ENCODE peak calls at places on chromosomes 4 and X, in five cellular contexts. Q, H, D, Z and P are unnamed samples.

GRCh38 chr4:70842761-70843435 is 3.2 kb upstream of the GRSF1 start:
- DNase-seq in Q (no peak), H (no peak), D (no peak), Z (no peak), P (no peak)

GRCh38 chr4:166091914-166092510 is 219.0 kb downstream of the TLL1 start:
- DNase-seq in Q (peak; percentile 11), H (no peak), D (no peak), Z (peak; percentile 21), P (no peak)

GRCh38 chr4:4763815-4764202 is 95.7 kb upstream of the MSX1 start:
- DNase-seq in Q (no peak), H (no peak), D (no peak), Z (no peak), P (no peak)

GRCh38 chrX:148632444-148632843 is 132.0 kb downstream of the AFF2 start:
- DNase-seq in Q (no peak), H (no peak), D (no peak), Z (no peak), P (no peak)

GRCh38 chrX:11269996-11270395 is 23.2 kb upstream of the AMELX start:
- DNase-seq in Q (no peak), H (no peak), D (no peak), Z (no peak), P (no peak)

GRCh38 chrX:151239748-151240147 is 63.4 kb downstream of the GPR50 start:
- DNase-seq in Q (no peak), H (no peak), D (no peak), Z (peak; percentile 46), P (no peak)

GRCh38 chrX:148422531-148422930 is 77.9 kb upstream of the AFF2 start:
- DNase-seq in Q (no peak), H (no peak), D (no peak), Z (no peak), P (no peak)

GRCh38 chr4:95599777-95600436 is 51.1 kb upstream of the UNC5C start:
- DNase-seq in Q (no peak), H (no peak), D (no peak), Z (no peak), P (no peak)

GRCh38 chr4:88858752-88859151 is 161.1 kb upstream of the NAP1L5 start:
- DNase-seq in Q (no peak), H (peak; percentile 25), D (no peak), Z (no peak), P (no peak)